ENCODE peak calls at places on chromosomes 11 and 22, in seven cellular contexts. K, B, I, O, H, W and U are unnamed samples.

GRCh38 chr11:95692526-95693270 is 96.9 kb downstream of the FAM76B start:
- DNase-seq in O (no peak), I (no peak), B (no peak), K (no peak), W (no peak), H (no peak), U (no peak)

GRCh38 chr11:10695821-10696220 is 2.3 kb upstream of the IRAG1 start:
- DNase-seq in W (no peak), B (no peak), H (no peak), K (no peak), O (no peak), I (no peak), U (no peak)

GRCh38 chr11:45517171-45517770 is 148.2 kb downstream of the CHST1 start:
- DNase-seq in H (no peak), K (no peak), I (no peak), B (no peak), W (no peak), O (no peak), U (no peak)

GRCh38 chr11:109785714-109786113 is 307.5 kb upstream of the ZC3H12C start:
- DNase-seq in O (no peak), B (no peak), K (no peak), W (no peak), H (no peak), I (no peak), U (no peak)

GRCh38 chr11:75241036-75241905 is 697 bp downstream of the TPBGL start:
- DNase-seq in O (peak), B (peak), H (peak), K (peak), I (peak), W (peak), U (peak)

GRCh38 chr22:43088616-43088978 is 594 bp downstream of the TTLL1 start:
- DNase-seq in K (no peak), I (no peak), O (no peak), H (no peak), W (no peak), B (no peak), U (no peak)

GRCh38 chr11:66868726-66869291 is 11.9 kb downstream of the LRFN4 start:
- DNase-seq in B (peak), K (peak), W (no peak), O (peak), I (peak), H (peak), U (no peak)

GRCh38 chr11:72333657-72334056 is 89.7 kb upstream of the PHOX2A start:
- DNase-seq in O (peak), B (no peak), I (no peak), H (no peak), W (no peak), K (no peak), U (no peak)

GRCh38 chr11:75577198-75577597 is 15.1 kb downstream of the SERPINH1 start:
- DNase-seq in H (peak), I (no peak), W (no peak), B (peak), O (peak), K (peak), U (no peak)

GRCh38 chr11:64035581-64035980 is at the start of gene FLRT1:
- DNase-seq in I (no peak), H (no peak), B (no peak), K (no peak), W (no peak), O (no peak), U (no peak)

GRCh38 chr11:96413408-96413807 is 23.6 kb downstream of the JRKL start:
- DNase-seq in B (no peak), H (no peak), K (no peak), I (no peak), O (no peak), W (no peak), U (no peak)

GRCh38 chr22:48535868-48536690 is 1291.6 kb downstream of the BRD1 start:
- DNase-seq in B (no peak), O (no peak), I (no peak), H (no peak), K (no peak), W (no peak), U (no peak)

GRCh38 chr11:105456950-105457349 is 152.9 kb upstream of the GRIA4 start:
- DNase-seq in W (no peak), B (no peak), H (no peak), K (no peak), O (peak), I (no peak), U (no peak)

GRCh38 chr22:42994917-42995562 is 19.9 kb downstream of the PACSIN2 start:
- DNase-seq in B (peak), H (no peak), W (no peak), I (no peak), K (peak), O (no peak), U (peak)

GRCh38 chr11:8698917-8699441 is 16.4 kb downstream of the RPL27A start:
- DNase-seq in W (no peak), H (no peak), I (no peak), B (peak), K (no peak), O (peak), U (no peak)

GRCh38 chr11:109264128-109264527 is 157.9 kb upstream of the C11orf87 start:
- DNase-seq in K (no peak), W (no peak), I (no peak), H (no peak), O (no peak), B (no peak), U (no peak)

GRCh38 chr11:132604446-132604845 is 927.9 kb downstream of the OPCML start:
- DNase-seq in B (no peak), I (no peak), W (no peak), O (no peak), K (no peak), H (no peak), U (no peak)

GRCh38 chr11:88454881-88455280 is 117.3 kb upstream of the CTSC start:
- DNase-seq in B (no peak), I (no peak), O (no peak), H (no peak), K (no peak), W (no peak), U (no peak)

GRCh38 chr11:69131644-69132300 is 24.0 kb upstream of the SMIM38 start:
- DNase-seq in H (peak), W (peak), K (peak), B (peak), O (peak), I (peak), U (peak)

GRCh38 chr11:105334025-105334714 is 194.6 kb upstream of the CARD18 start:
- DNase-seq in I (no peak), K (no peak), B (no peak), H (no peak), O (no peak), W (no peak), U (no peak)

GRCh38 chr11:64900774-64901173 is 16.2 kb downstream of the ATG2A start:
- DNase-seq in O (no peak), K (no peak), B (no peak), I (no peak), H (no peak), W (no peak), U (no peak)

DNA sequence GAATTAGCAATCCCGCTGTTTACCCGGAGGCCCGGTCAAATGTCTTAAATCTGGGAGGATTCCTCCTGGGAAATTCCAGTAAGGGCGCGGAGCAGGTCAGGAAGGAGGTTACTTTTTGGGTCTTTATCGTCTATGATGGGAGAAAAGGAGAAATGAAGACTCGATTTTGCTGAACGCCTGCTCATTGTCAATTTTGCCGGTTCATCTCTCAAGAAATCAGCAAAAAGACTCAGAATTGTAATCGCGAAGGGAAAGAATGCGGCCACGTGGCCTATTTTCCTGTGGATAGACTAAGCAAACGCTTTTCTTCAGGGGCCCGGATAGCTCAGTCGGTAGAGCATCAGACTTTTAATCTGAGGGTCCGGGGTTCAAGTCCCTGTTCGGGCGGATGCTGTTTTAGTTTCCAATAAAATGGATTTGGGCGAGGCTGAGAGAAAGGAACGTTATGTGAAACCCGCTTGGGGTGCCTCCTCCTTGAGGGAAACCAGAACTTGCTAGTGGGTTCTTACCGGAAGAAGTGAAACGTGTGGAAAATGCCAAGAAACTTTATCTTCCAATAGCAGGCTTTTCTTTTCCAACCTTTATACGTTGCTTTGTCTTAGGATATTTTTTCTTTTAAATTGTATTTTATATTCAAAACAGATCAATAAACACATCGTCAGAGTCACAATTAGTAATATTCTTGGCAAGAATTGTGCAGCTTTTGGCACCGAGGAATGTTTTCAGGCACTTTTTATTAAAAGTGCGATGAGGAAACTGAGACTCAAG is 45.0 kb downstream of the OR4D9 start:
- DNase-seq in K (no peak), B (peak), O (peak), H (no peak), W (peak), I (peak), U (peak)
- H3K27ac ChIP-seq in K (peak), B (peak), O (no peak), H (peak), W (peak), I (peak), U (peak)

GRCh38 chr11:102229510-102230119 is 87.7 kb upstream of the BIRC3 start:
- DNase-seq in W (no peak), B (no peak), O (no peak), K (no peak), H (no peak), I (no peak), U (no peak)
- H3K27ac ChIP-seq in W (no peak), B (peak), O (no peak), K (no peak), H (no peak), I (no peak), U (no peak)

GRCh38 chr11:116541460-116541859 is 231.3 kb downstream of the BUD13 start:
- DNase-seq in B (no peak), H (no peak), K (no peak), I (no peak), O (no peak), W (no peak), U (no peak)

GRCh38 chr11:116544721-116545120 is 228.1 kb downstream of the BUD13 start:
- DNase-seq in B (no peak), W (no peak), O (no peak), K (no peak), H (peak), I (no peak), U (no peak)

GRCh38 chr11:116542386-116542785 is 230.4 kb downstream of the BUD13 start:
- DNase-seq in B (no peak), H (no peak), K (no peak), I (no peak), W (no peak), O (no peak), U (no peak)

GRCh38 chr11:116540645-116541044 is 232.1 kb downstream of the BUD13 start:
- DNase-seq in W (no peak), B (no peak), O (no peak), I (no peak), K (no peak), H (no peak), U (no peak)

DNA sequence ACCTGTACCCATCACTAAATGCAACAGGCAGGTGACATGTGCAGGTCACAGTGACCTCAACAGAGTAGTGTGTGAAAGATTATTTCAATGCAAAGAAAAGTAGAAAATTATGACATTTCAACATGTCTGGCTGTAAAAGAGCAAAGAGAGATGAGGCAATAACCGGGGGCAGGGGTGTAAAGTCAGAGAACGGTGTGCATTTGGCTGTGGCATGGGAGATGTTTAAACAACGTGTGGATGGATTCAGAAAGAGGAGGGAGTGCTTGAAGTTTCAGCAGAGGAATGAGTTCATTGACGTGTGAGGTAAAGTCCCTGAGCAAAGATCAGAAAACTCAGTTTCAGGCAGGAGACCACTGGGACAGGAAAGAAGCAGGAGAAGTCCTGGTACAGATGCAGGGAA is 229.7 kb downstream of the BUD13 start:
- DNase-seq in W (no peak), O (no peak), B (no peak), I (no peak), H (no peak), K (no peak), U (no peak)
- H3K27ac ChIP-seq in W (no peak), O (no peak), B (no peak), I (no peak), H (no peak), K (no peak), U (no peak)

GRCh38 chr11:1749020-1749758 is 1.2 kb downstream of the IFITM10 start:
- DNase-seq in O (peak), K (no peak), H (peak), I (no peak), B (no peak), W (no peak), U (no peak)
- H3K27ac ChIP-seq in O (no peak), K (peak), H (no peak), I (no peak), B (no peak), W (peak), U (no peak)

GRCh38 chr22:17918840-17919239 is 105.5 kb downstream of the MICAL3 start:
- DNase-seq in H (no peak), K (no peak), W (no peak), I (no peak), O (no peak), B (no peak), U (no peak)

GRCh38 chr22:17920145-17920605 is 104.2 kb downstream of the MICAL3 start:
- DNase-seq in I (no peak), O (peak), K (no peak), W (peak), B (peak), H (no peak), U (peak)

GRCh38 chr22:17917490-17917983 is 106.8 kb downstream of the MICAL3 start:
- DNase-seq in B (no peak), O (no peak), W (peak), H (no peak), I (no peak), K (no peak), U (no peak)

GRCh38 chr22:17920992-17921650 is 103.2 kb downstream of the MICAL3 start:
- DNase-seq in K (no peak), O (no peak), I (no peak), W (no peak), H (no peak), B (no peak), U (no peak)

DNA sequence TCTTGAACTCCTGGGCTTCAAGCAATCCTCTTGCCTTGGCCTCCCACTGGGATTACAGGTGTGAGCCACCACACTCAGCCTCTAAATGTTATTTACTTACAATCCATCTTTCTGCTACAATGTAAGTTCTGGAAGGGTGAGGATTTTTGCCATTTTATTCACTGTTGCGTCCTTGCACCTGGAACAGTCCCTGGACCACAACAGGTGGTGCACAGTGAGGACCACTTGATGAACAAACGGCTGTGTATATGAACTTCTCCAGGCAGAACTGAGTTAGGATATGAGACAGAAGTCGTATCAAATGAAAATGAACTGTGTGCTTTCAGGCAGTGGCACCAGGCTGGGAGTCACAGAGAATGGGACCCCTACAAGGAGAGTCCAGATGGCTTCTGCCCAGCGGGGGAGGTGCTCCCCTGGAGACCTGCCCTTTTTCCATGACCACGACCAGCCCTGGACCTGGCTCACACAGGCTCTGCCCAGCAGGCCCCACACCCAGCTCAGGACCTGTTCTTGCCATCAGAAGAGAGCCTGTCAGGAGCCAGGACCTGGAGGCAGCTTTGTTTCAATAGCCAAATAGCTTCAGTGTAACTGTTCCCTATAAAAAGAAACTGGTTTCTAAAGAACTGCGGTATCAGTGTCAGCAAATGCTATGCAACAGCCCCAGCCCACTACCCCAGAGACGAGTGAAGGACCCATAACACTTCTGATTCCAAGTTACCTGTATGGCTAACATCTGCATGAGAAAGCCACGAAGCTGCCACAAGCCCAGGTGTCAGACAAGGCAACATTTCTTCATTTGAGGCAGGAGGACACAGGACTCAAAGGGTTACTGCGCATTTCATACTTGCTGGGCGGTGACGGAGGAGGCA is 104.9 kb downstream of the MICAL3 start:
- DNase-seq in I (no peak), O (peak), B (no peak), H (no peak), K (no peak), W (peak), U (no peak)
- H3K27ac ChIP-seq in I (no peak), O (peak), B (no peak), H (peak), K (no peak), W (peak), U (no peak)

GRCh38 chr11:128621491-128622136 is 34.3 kb upstream of the ETS1 start:
- DNase-seq in I (no peak), H (no peak), K (no peak), W (no peak), O (no peak), B (peak), U (no peak)
- H3K27ac ChIP-seq in I (no peak), H (no peak), K (no peak), W (peak), O (no peak), B (no peak), U (no peak)

GRCh38 chr22:45942787-45943493 is 34.0 kb downstream of the WNT7B start:
- DNase-seq in K (no peak), H (no peak), I (no peak), B (no peak), W (no peak), O (no peak), U (no peak)
- H3K27ac ChIP-seq in K (peak), H (no peak), I (no peak), B (no peak), W (no peak), O (no peak), U (no peak)

GRCh38 chr22:17897411-17897810 is 123.1 kb upstream of the BID start:
- DNase-seq in O (no peak), K (no peak), B (no peak), H (no peak), I (no peak), W (no peak), U (no peak)

GRCh38 chr22:17896552-17896951 is 122.3 kb upstream of the BID start:
- DNase-seq in O (peak), B (peak), H (no peak), W (peak), I (no peak), K (peak), U (no peak)

GRCh38 chr22:17890892-17891291 is 116.6 kb upstream of the BID start:
- DNase-seq in H (no peak), O (no peak), W (no peak), I (no peak), K (no peak), B (no peak), U (no peak)

GRCh38 chr22:17891427-17892167 is 117.3 kb upstream of the BID start:
- DNase-seq in H (no peak), I (no peak), B (peak), K (peak), O (peak), W (peak), U (no peak)

GRCh38 chr22:17893900-17894299 is 119.6 kb upstream of the BID start:
- DNase-seq in W (no peak), B (no peak), O (no peak), H (no peak), K (no peak), I (no peak), U (no peak)
- H3K27ac ChIP-seq in W (peak), B (no peak), O (no peak), H (no peak), K (no peak), I (no peak), U (no peak)

GRCh38 chr11:103220133-103220532 is 110.9 kb downstream of the DYNC2H1 start:
- DNase-seq in O (no peak), H (no peak), K (no peak), W (no peak), B (no peak), I (no peak), U (no peak)
- H3K27ac ChIP-seq in O (no peak), H (no peak), K (no peak), W (no peak), B (no peak), I (no peak), U (no peak)

GRCh38 chr22:30031328-30031727 is 48.9 kb upstream of the HORMAD2 start:
- DNase-seq in H (no peak), W (no peak), B (no peak), I (no peak), O (no peak), K (no peak), U (no peak)

GRCh38 chr22:30031764-30032468 is 48.3 kb upstream of the HORMAD2 start:
- DNase-seq in O (no peak), W (no peak), I (no peak), H (no peak), K (no peak), B (no peak), U (no peak)

GRCh38 chr22:30033137-30033536 is 47.1 kb upstream of the HORMAD2 start:
- DNase-seq in B (no peak), K (no peak), O (no peak), H (no peak), I (no peak), W (no peak), U (no peak)

GRCh38 chr22:30036656-30037055 is 43.6 kb upstream of the HORMAD2 start:
- DNase-seq in I (peak), B (no peak), O (no peak), W (no peak), H (no peak), K (no peak), U (no peak)

DNA sequence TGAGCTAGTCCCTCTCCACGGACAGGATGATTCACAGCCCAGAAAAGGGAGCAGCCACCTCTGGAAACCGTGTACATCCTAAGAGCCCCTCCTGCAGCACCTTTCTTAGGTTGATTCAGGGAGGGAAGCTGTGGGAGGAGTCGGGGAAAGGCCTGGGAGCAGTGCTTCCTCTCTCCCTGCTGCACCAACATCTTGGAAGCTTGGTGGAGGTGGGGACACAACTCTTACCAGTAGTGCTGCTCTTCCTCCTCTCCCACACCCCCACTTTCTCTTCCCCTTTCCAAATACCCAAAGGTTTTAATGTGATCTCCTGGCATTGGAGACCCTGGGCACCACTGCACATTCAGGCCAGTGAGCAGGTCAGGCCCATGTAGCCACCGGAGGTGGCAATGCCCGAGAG is 46.4 kb upstream of the HORMAD2 start:
- DNase-seq in B (no peak), W (no peak), H (no peak), K (no peak), O (no peak), I (no peak), U (no peak)
- H3K27ac ChIP-seq in B (no peak), W (no peak), H (no peak), K (no peak), O (no peak), I (no peak), U (no peak)